ENCODE peak calls at places on chromosomes 5 and 9, in five cellular contexts. G is HAP-1, T is neuronal stem cell, W is GM23338, K is GM23248. P is an unnamed sample.
A peak's percentile ranks its signal among the peaks of the same experiment; 100 is the strongest.

GRCh38 chr5:151784141-151784540 is 12.4 kb downstream of the G3BP1 start:
- DNase-seq in K (no peak), G (no peak), W (peak; percentile 38), T (no peak), P (no peak)

GRCh38 chr9:87859786-87860185 is 22.9 kb upstream of the SPATA31E1 start:
- DNase-seq in G (no peak), K (no peak), T (no peak), W (no peak), P (no peak)

GRCh38 chr9:71072587-71072986 is 48.8 kb downstream of the TRPM3 start:
- DNase-seq in W (no peak), K (no peak), T (no peak), G (no peak), P (no peak)

GRCh38 chr5:10662661-10663245 is 98.3 kb downstream of the DAP start:
- DNase-seq in K (no peak), W (no peak), T (no peak), G (no peak), P (no peak)

GRCh38 chr9:19408316-19408692 is 505 bp upstream of the ACER2 start:
- DNase-seq in T (no peak), K (no peak), W (peak; percentile 37), G (peak; percentile 12), P (no peak)

GRCh38 chr5:40479939-40480338 is 199.8 kb upstream of the PTGER4 start:
- DNase-seq in T (no peak), G (no peak), K (no peak), W (no peak), P (no peak)

GRCh38 chr9:404229-404628 is 189.6 kb downstream of the DOCK8 start:
- DNase-seq in T (no peak), K (no peak), G (no peak), W (no peak), P (no peak)

GRCh38 chr5:36734422-36734821 is 128.0 kb downstream of the SLC1A3 start:
- DNase-seq in K (peak; percentile 60), T (no peak), G (no peak), W (peak; percentile 61), P (peak; percentile 63)

GRCh38 chr5:136182618-136183017 is 10.3 kb downstream of the SMIM32 start:
- DNase-seq in K (peak; percentile 74), G (no peak), W (no peak), T (no peak), P (no peak)

GRCh38 chr5:107372723-107373487 is 297.8 kb downstream of the EFNA5 start:
- DNase-seq in K (no peak), W (peak; percentile 19), T (no peak), G (no peak), P (no peak)

GRCh38 chr5:170332058-170332457 is 34.5 kb upstream of the LCP2 start:
- DNase-seq in W (no peak), T (no peak), G (no peak), K (no peak), P (no peak)
- H3K4me3 ChIP-seq in W (no peak overlapping the region), T (no peak overlapping the region), G (no peak overlapping the region), K (no peak overlapping the region), P (no peak overlapping the region)

DNA sequence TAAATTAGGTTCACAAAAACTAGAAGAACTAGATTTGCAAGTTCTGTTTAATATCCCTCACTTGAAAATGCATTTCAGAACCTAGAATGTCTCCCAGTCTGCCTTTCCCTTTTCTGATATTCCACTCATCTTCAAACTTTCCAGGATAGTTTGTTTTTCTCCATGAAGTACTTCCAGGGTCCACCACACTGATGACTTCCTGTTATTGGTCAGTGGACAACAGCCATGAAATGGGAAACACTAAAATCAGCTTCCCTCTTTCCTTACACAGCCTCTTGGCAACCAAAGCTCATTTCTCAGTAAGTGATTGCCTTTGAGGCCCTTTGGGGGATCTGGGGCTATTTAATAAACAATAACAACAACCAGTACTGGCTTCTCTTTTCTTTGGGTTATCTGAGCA is 68.6 kb downstream of the SERINC5 start:
- DNase-seq in W (no peak), K (no peak), G (no peak), T (no peak), P (no peak)
- H3K4me1 ChIP-seq in W (peaks cover 61% of the 10 kb centered on the region), K (peaks cover 7% of the 10 kb centered on the region), G (peaks cover 26% of the 10 kb centered on the region), T (peaks cover 16% of the 10 kb centered on the region), P (peaks cover 1% of the 10 kb centered on the region)

DNA sequence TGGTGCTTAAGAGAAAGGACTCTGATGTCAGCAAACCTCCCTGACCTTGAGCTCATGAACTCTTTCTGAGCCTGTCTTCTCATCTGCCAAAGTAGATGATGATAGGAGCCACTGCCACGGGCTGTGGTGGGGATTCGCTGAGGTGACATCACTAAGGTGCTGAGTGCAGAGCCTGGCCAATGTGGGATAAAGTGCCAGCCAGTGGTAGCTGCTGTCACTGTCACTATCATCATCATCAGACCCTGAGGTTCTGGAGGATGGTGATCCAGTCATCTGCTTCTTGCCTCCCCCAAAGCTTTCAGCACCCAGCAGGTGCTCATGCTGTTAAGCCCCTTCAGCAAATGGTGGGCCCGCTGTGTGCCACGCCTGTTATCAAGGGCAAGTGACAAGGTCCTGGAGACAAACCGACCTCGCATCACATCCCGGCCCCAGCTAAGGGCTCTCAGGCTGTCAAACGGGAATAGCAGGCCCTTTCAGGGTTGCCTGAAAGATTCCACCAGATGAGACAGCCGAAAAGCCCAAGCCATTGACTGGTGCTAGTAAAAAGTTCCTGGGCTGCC is 6.4 kb downstream of the FPGS start:
- DNase-seq in W (no peak), K (no peak), T (no peak), G (no peak), P (no peak)
- H3K4me3 ChIP-seq in W (peak overlapping the region; percentile 53), K (no peak overlapping the region), T (no peak overlapping the region), G (no peak overlapping the region), P (no peak overlapping the region)

GRCh38 chr9:99222416-99223280 is 566 bp downstream of the SEC61B start:
- DNase-seq in T (no peak), G (no peak), W (peak; percentile 38), K (peak; percentile 68), P (peak; percentile 7)

GRCh38 chr9:99221623-99222415 is at the start of the genes ALG2 and SEC61B:
- DNase-seq in T (peak; percentile 94), G (peak; percentile 96), W (peak; percentile 98), K (peak; percentile 99), P (peak; percentile 92)

GRCh38 chr9:99221266-99221622 is 498 bp downstream of the ALG2 start:
- DNase-seq in G (no peak), K (no peak), W (no peak), T (no peak), P (peak; percentile 35)

GRCh38 chr9:99226054-99226453 is 4.0 kb downstream of the SEC61B start:
- DNase-seq in K (no peak), T (no peak), W (no peak), G (no peak), P (no peak)

DNA sequence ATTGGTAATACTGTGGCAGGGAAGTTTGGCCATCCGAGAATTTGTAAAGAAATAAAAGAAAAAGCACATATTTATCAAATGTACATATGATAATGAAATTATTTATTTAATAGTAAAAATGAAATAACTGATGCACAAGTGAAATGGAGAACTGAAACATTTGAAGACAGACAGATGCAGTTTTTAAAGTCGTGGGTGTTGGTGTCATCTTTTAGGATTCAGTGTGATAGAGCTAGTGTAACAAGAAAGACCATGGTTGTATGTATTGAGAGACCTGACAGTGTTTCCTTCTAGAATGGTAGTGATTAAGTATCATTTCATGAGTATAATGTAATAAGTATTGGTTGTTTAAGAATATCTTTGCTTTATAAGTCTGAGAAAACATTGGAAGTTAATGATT is 2.4 kb downstream of the SEC61B start:
- DNase-seq in G (no peak), W (no peak), K (no peak), T (no peak), P (no peak)
- H3K4me1 ChIP-seq in G (peaks cover 9% of the 10 kb centered on the region), W (peaks cover 19% of the 10 kb centered on the region), K (peaks cover 23% of the 10 kb centered on the region), T (peaks cover 4% of the 10 kb centered on the region), P (no peaks in the 10 kb centered on the region)

DNA sequence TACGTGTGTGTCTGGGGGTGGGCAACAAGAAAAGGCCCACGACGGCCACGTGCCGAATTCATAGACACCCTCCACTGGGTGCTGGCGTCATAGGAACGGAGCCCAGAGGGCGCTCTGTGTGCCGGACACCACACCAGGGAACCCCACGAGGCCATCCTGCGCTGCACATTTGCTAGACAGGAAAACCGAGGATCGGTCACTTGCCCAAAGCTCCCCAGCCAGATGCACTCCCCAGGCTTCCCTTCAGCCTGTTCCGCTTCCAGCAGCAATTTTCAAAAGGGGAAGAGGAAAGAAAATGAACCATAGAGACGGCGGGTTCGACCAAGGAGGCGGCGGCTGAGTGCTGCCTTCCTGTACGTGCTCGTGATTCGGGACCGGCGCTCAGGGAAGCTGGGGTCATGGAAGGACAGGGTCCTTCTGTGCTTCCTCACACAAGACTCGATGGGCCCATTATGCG is 124.5 kb upstream of the SARDH start:
- DNase-seq in T (no peak), K (no peak), G (no peak), W (no peak), P (no peak)
- H3K4me3 ChIP-seq in T (no peak overlapping the region), K (no peak overlapping the region), G (no peak overlapping the region), W (no peak overlapping the region), P (no peak overlapping the region)